ENCODE peak calls at places on chromosomes 6 and 20, in five cellular contexts. R, O, E, Y and K are unnamed samples.

GRCh38 chr6:106997392-106998257 is 23.1 kb upstream of the CD24 start:
- DNase-seq in R (no peak), O (peak; percentile 26), E (peak; percentile 54), Y (peak; percentile 52), K (peak; percentile 57)

GRCh38 chr20:43244647-43245046 is 54.9 kb upstream of the PTPRT start:
- DNase-seq in R (no peak), O (no peak), E (no peak), Y (no peak), K (no peak)

GRCh38 chr20:57381596-57382503 is 9.3 kb upstream of the RBM38 start:
- DNase-seq in R (no peak), O (peak; percentile 73), E (no peak), Y (peak; percentile 74), K (no peak)

GRCh38 chr6:89562114-89562815 is 76.3 kb downstream of the LYRM2 start:
- DNase-seq in R (no peak), O (no peak), E (no peak), Y (peak; percentile 6), K (no peak)

GRCh38 chr6:162625846-162626540 is 101.6 kb downstream of the PRKN start:
- DNase-seq in R (no peak), O (no peak), E (no peak), Y (no peak), K (no peak)

GRCh38 chr20:38224534-38224933 is 36.0 kb downstream of the KIAA1755 start:
- DNase-seq in R (no peak), O (no peak), E (no peak), Y (no peak), K (no peak)

GRCh38 chr20:45969712-45970634 is 2.0 kb downstream of the ZNF335 start:
- DNase-seq in R (peak; percentile 24), O (no peak), E (no peak), Y (peak; percentile 73), K (no peak)

GRCh38 chr6:1986454-1987243 is 258.8 kb downstream of the GMDS start:
- DNase-seq in R (no peak), O (no peak), E (no peak), Y (peak; percentile 31), K (no peak)

GRCh38 chr6:23282243-23283021 is 713.1 kb downstream of the HDGFL1 start:
- DNase-seq in R (no peak), O (no peak), E (no peak), Y (no peak), K (no peak)

GRCh38 chr6:151822252-151823111 is 15.0 kb downstream of the ESR1 start:
- DNase-seq in R (no peak), O (no peak), E (no peak), Y (no peak), K (no peak)